ENCODE peak calls at places on chromosomes 6 and 20, in seven cellular contexts. One of them, this sample, is unnamed.

GRCh38 chr6:129281173-129281796 is 398.3 kb downstream of the LAMA2 start:
- DNase-seq in uterus: no peak
- DNase-seq in mammary epithelial cell: no peak
- DNase-seq in A549: no peak
- DNase-seq in Panc1: no peak
- DNase-seq in effector memory CD4-positive, alpha-beta T cell: no peak
- DNase-seq in stomach: no peak
- DNase-seq in this sample: no peak

GRCh38 chr20:20360464-20360863 is 7.4 kb upstream of the INSM1 start:
- DNase-seq in uterus: no peak
- DNase-seq in mammary epithelial cell: peak; percentile 60
- DNase-seq in A549: peak; percentile 61
- DNase-seq in Panc1: peak; percentile 39
- DNase-seq in effector memory CD4-positive, alpha-beta T cell: no peak
- DNase-seq in stomach: peak; percentile 45
- DNase-seq in this sample: peak; percentile 14

GRCh38 chr6:32108094-32108627 is 977 bp downstream of the TNXB start:
- DNase-seq in uterus: peak; percentile 81
- DNase-seq in mammary epithelial cell: no peak
- DNase-seq in A549: no peak
- DNase-seq in Panc1: no peak
- DNase-seq in effector memory CD4-positive, alpha-beta T cell: no peak
- DNase-seq in stomach: peak; percentile 56
- DNase-seq in this sample: no peak

GRCh38 chr6:106439459-106439858 is 78.9 kb downstream of the CRYBG1 start:
- DNase-seq in uterus: no peak
- DNase-seq in mammary epithelial cell: peak; percentile 82
- DNase-seq in A549: no peak
- DNase-seq in Panc1: no peak
- DNase-seq in effector memory CD4-positive, alpha-beta T cell: no peak
- DNase-seq in stomach: no peak
- DNase-seq in this sample: no peak

GRCh38 chr6:78808356-78808891 is 58.9 kb upstream of the IRAK1BP1 start:
- DNase-seq in uterus: no peak
- DNase-seq in mammary epithelial cell: no peak
- DNase-seq in A549: no peak
- DNase-seq in Panc1: no peak
- DNase-seq in effector memory CD4-positive, alpha-beta T cell: no peak
- DNase-seq in stomach: no peak
- DNase-seq in this sample: no peak

GRCh38 chr6:162819284-162819683 is 91.5 kb downstream of the PACRG start:
- DNase-seq in uterus: no peak
- DNase-seq in mammary epithelial cell: no peak
- DNase-seq in A549: no peak
- DNase-seq in Panc1: no peak
- DNase-seq in effector memory CD4-positive, alpha-beta T cell: no peak
- DNase-seq in stomach: no peak
- DNase-seq in this sample: no peak

GRCh38 chr6:66568271-66568670 is 861.2 kb upstream of the EYS start:
- DNase-seq in uterus: no peak
- DNase-seq in mammary epithelial cell: no peak
- DNase-seq in A549: peak; percentile 0
- DNase-seq in Panc1: no peak
- DNase-seq in effector memory CD4-positive, alpha-beta T cell: no peak
- DNase-seq in stomach: no peak
- DNase-seq in this sample: no peak

GRCh38 chr20:51899674-51900073 is 97.4 kb upstream of the SALL4 start:
- DNase-seq in uterus: no peak
- DNase-seq in mammary epithelial cell: no peak
- DNase-seq in A549: peak; percentile 43
- DNase-seq in Panc1: no peak
- DNase-seq in effector memory CD4-positive, alpha-beta T cell: no peak
- DNase-seq in stomach: no peak
- DNase-seq in this sample: no peak

GRCh38 chr6:134079406-134079921 is 27.0 kb upstream of the SLC2A12 start:
- DNase-seq in uterus: no peak
- DNase-seq in mammary epithelial cell: no peak
- DNase-seq in A549: no peak
- DNase-seq in Panc1: no peak
- DNase-seq in effector memory CD4-positive, alpha-beta T cell: no peak
- DNase-seq in stomach: peak; percentile 33
- DNase-seq in this sample: no peak

GRCh38 chr6:119308048-119308570 is 41.5 kb downstream of the MAN1A1 start:
- DNase-seq in uterus: no peak
- DNase-seq in mammary epithelial cell: peak; percentile 55
- DNase-seq in A549: peak; percentile 27
- DNase-seq in Panc1: peak; percentile 17
- DNase-seq in effector memory CD4-positive, alpha-beta T cell: no peak
- DNase-seq in stomach: no peak
- DNase-seq in this sample: peak; percentile 6

GRCh38 chr6:3175742-3176321 is 18.5 kb upstream of the TUBB2A start:
- DNase-seq in uterus: no peak
- DNase-seq in mammary epithelial cell: no peak
- DNase-seq in A549: no peak
- DNase-seq in Panc1: no peak
- DNase-seq in effector memory CD4-positive, alpha-beta T cell: no peak
- DNase-seq in stomach: no peak
- DNase-seq in this sample: no peak

DNA sequence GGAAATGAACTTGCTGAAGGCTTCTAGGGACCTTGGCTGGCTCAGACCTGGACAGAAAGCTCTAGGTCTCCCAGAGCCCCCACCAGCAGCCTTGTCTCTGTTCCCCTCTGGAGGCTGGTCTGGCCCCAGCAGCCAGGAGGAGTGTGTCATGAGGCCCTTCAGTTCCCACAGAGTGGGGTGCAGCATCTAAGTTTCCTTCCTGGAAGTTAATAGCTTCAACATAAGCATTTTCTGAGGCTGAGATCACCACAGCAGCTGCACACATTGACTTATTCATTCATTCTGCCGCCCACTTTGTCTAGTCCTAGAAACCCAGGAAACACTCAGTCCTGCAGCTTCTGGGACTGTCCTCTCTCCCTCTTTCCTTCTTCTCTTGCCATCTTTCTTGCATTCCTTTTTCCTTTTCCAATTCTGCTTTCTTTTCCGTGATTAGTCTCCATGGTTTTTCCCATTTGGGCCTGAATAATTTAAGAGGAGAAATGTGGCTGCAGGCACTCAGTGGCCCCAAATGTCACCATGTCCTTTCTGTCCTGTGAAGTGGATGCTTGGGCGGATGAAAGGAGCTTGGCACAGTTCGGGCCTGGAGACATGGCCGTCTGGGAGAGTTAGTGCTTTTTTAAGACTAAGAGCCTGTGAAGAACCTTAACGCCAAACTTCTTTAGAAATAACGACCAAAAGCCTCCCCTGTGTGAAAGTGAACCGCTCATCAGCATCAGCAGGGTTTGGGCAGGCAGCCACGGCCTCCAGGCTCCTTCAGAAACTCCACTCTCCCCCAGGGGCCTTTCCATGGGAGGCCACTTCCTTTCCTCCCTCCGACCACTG is 31.0 kb upstream of the PCMTD2 start:
- DNase-seq in uterus: no peak
- DNase-seq in mammary epithelial cell: peak; percentile 79
- DNase-seq in A549: no peak
- DNase-seq in Panc1: no peak
- DNase-seq in effector memory CD4-positive, alpha-beta T cell: no peak
- DNase-seq in stomach: no peak
- DNase-seq in this sample: no peak
- H3K27ac ChIP-seq in uterus: no peak overlapping the region
- H3K27ac ChIP-seq in mammary epithelial cell: no peak overlapping the region
- H3K27ac ChIP-seq in A549: no peak overlapping the region
- H3K27ac ChIP-seq in Panc1: no peak overlapping the region
- H3K27ac ChIP-seq in effector memory CD4-positive, alpha-beta T cell: no peak overlapping the region
- H3K27ac ChIP-seq in stomach: no peak overlapping the region
- H3K27ac ChIP-seq in this sample: no peak overlapping the region

DNA sequence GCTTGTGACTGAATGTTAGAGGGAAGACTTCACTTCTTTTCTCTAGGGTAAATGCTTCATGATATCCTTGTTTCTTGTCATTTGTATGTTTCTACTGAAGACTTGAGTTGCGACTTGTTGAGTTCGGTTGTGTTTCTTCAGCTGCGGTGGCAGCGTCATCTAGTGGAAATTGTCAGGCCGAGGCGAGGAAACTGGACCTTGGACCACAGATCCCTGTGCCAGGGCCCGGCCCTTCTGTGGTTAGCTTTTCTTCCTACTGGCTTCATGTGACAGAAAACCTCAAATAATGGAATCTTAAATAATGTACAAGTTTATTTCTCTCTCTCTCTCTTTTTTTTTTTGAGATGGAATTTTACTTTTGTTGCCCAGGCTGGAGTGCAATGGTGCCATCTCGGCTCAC is 12.4 kb downstream of the MTHFD1L start:
- DNase-seq in uterus: no peak
- DNase-seq in mammary epithelial cell: no peak
- DNase-seq in A549: no peak
- DNase-seq in Panc1: no peak
- DNase-seq in effector memory CD4-positive, alpha-beta T cell: no peak
- DNase-seq in stomach: peak; percentile 81
- DNase-seq in this sample: no peak
- H3K27ac ChIP-seq in uterus: no peak overlapping the region
- H3K27ac ChIP-seq in mammary epithelial cell: no peak overlapping the region
- H3K27ac ChIP-seq in A549: no peak overlapping the region
- H3K27ac ChIP-seq in Panc1: no peak overlapping the region
- H3K27ac ChIP-seq in effector memory CD4-positive, alpha-beta T cell: no peak overlapping the region
- H3K27ac ChIP-seq in stomach: no peak overlapping the region
- H3K27ac ChIP-seq in this sample: no peak overlapping the region

DNA sequence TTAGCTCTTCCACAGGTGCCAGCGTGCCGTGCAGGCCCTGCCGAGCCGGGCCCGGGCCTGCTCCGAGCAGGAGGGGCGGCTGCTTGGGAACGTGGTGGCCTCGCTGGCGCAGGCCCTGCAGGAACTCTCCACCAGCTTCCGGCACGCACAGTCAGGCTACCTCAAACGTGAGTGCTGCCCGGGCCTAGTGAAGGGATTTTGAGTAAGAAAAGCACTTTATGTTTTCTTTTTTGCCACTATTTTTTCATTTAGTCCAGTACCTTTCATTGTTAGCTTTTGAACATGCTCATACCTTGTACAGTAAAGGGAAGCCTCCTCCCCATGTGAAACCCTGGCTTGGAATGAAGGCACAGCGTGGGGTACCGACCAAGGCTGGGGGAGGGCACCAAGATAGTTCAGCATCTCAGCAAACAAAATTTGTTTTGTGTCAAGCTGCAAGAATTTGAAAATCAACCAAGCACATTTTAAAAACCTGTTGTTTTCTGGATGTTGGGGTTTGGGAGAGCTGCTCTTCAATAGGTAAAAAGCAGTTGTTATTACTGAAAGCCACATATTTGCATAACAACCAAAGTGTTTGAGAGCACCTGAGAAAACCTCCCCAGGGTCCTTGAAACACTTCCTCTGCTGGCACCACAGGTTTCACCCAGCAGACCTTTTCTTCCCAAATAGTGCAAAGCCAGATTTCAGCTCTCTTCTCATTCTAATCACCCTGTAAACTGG is 18.4 kb downstream of the STX16 start:
- DNase-seq in uterus: no peak
- DNase-seq in mammary epithelial cell: no peak
- DNase-seq in A549: no peak
- DNase-seq in Panc1: no peak
- DNase-seq in effector memory CD4-positive, alpha-beta T cell: no peak
- DNase-seq in stomach: no peak
- DNase-seq in this sample: no peak
- H3K27ac ChIP-seq in uterus: no peak overlapping the region
- H3K27ac ChIP-seq in mammary epithelial cell: no peak overlapping the region
- H3K27ac ChIP-seq in A549: no peak overlapping the region
- H3K27ac ChIP-seq in Panc1: no peak overlapping the region
- H3K27ac ChIP-seq in effector memory CD4-positive, alpha-beta T cell: no peak overlapping the region
- H3K27ac ChIP-seq in stomach: no peak overlapping the region
- H3K27ac ChIP-seq in this sample: no peak overlapping the region

GRCh38 chr6:137872071-137872470 is 5.0 kb downstream of the TNFAIP3 start:
- DNase-seq in uterus: no peak
- DNase-seq in mammary epithelial cell: peak; percentile 51
- DNase-seq in A549: no peak
- DNase-seq in Panc1: no peak
- DNase-seq in effector memory CD4-positive, alpha-beta T cell: no peak
- DNase-seq in stomach: no peak
- DNase-seq in this sample: no peak

GRCh38 chr6:137870286-137870685 is 3.2 kb downstream of the TNFAIP3 start:
- DNase-seq in uterus: no peak
- DNase-seq in mammary epithelial cell: no peak
- DNase-seq in A549: no peak
- DNase-seq in Panc1: no peak
- DNase-seq in effector memory CD4-positive, alpha-beta T cell: no peak
- DNase-seq in stomach: no peak
- DNase-seq in this sample: no peak

GRCh38 chr6:137870744-137871247 is 3.7 kb downstream of the TNFAIP3 start:
- DNase-seq in uterus: no peak
- DNase-seq in mammary epithelial cell: peak; percentile 74
- DNase-seq in A549: no peak
- DNase-seq in Panc1: no peak
- DNase-seq in effector memory CD4-positive, alpha-beta T cell: no peak
- DNase-seq in stomach: no peak
- DNase-seq in this sample: no peak

GRCh38 chr6:137869781-137870180 is 2.7 kb downstream of the TNFAIP3 start:
- DNase-seq in uterus: no peak
- DNase-seq in mammary epithelial cell: no peak
- DNase-seq in A549: no peak
- DNase-seq in Panc1: no peak
- DNase-seq in effector memory CD4-positive, alpha-beta T cell: no peak
- DNase-seq in stomach: no peak
- DNase-seq in this sample: no peak

DNA sequence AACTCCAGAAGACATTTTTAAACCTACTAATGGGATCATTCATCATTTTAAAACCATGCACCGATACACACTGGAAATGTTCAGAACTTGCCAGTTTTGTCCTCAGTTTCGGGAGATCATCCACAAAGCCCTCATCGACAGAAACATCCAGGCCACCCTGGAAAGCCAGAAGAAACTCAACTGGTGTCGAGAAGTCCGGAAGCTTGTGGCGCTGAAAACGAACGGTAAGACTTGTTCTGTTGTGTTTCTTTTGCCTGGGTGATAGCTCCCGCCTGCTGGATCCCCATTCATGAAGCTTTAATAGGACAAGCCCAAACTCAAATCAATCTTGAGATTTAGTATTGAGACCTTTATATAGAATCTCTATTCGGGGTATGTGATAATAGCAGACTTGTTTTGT is 4.2 kb downstream of the TNFAIP3 start:
- DNase-seq in uterus: no peak
- DNase-seq in mammary epithelial cell: no peak
- DNase-seq in A549: no peak
- DNase-seq in Panc1: no peak
- DNase-seq in effector memory CD4-positive, alpha-beta T cell: no peak
- DNase-seq in stomach: no peak
- DNase-seq in this sample: no peak
- H3K27ac ChIP-seq in uterus: peak overlapping the region; percentile 51
- H3K27ac ChIP-seq in mammary epithelial cell: peak overlapping the region; percentile 95
- H3K27ac ChIP-seq in A549: no peak overlapping the region
- H3K27ac ChIP-seq in Panc1: no peak overlapping the region
- H3K27ac ChIP-seq in effector memory CD4-positive, alpha-beta T cell: peak overlapping the region; percentile 99
- H3K27ac ChIP-seq in stomach: peak overlapping the region; percentile 25
- H3K27ac ChIP-seq in this sample: no peak overlapping the region

GRCh38 chr6:110590821-110591351 is 114.5 kb upstream of the SLC22A16 start:
- DNase-seq in uterus: no peak
- DNase-seq in mammary epithelial cell: peak; percentile 62
- DNase-seq in A549: no peak
- DNase-seq in Panc1: no peak
- DNase-seq in effector memory CD4-positive, alpha-beta T cell: no peak
- DNase-seq in stomach: no peak
- DNase-seq in this sample: no peak
- H3K27ac ChIP-seq in uterus: no peak overlapping the region
- H3K27ac ChIP-seq in mammary epithelial cell: no peak overlapping the region
- H3K27ac ChIP-seq in A549: no peak overlapping the region
- H3K27ac ChIP-seq in Panc1: no peak overlapping the region
- H3K27ac ChIP-seq in effector memory CD4-positive, alpha-beta T cell: no peak overlapping the region
- H3K27ac ChIP-seq in stomach: no peak overlapping the region
- H3K27ac ChIP-seq in this sample: no peak overlapping the region

GRCh38 chr6:157226026-157226639 is 97.2 kb downstream of the TMEM242 start:
- DNase-seq in uterus: peak; percentile 87
- DNase-seq in mammary epithelial cell: no peak
- DNase-seq in A549: no peak
- DNase-seq in Panc1: no peak
- DNase-seq in effector memory CD4-positive, alpha-beta T cell: no peak
- DNase-seq in stomach: no peak
- DNase-seq in this sample: no peak
- H3K27ac ChIP-seq in uterus: peak overlapping the region; percentile 94
- H3K27ac ChIP-seq in mammary epithelial cell: no peak overlapping the region
- H3K27ac ChIP-seq in A549: no peak overlapping the region
- H3K27ac ChIP-seq in Panc1: no peak overlapping the region
- H3K27ac ChIP-seq in effector memory CD4-positive, alpha-beta T cell: no peak overlapping the region
- H3K27ac ChIP-seq in stomach: peak overlapping the region; percentile 50
- H3K27ac ChIP-seq in this sample: no peak overlapping the region

This sample was measured in SK-N-MC.